ENCODE peak calls at places on chromosomes 6 and 20, in nine cellular contexts. One of them, this sample, is unnamed.

GRCh38 chr6:2857580-2858337 is 16.1 kb upstream of the SERPINB1 start:
- DNase-seq in GM20000: peak; percentile 81
- DNase-seq in stimulated activated naive CD8-positive, alpha-beta T cell treated with anti-CD3 and anti-CD28 coated beads, Interleukin-15, Interleukin-2, amounts not matched to agents 100 U/mL and 50 U/mL, for 24 hours: peak; percentile 86
- DNase-seq in anterior cingulate cortex: no peak
- DNase-seq in hippocampal formation: no peak
- DNase-seq in stimulated activated CD8-positive, alpha-beta memory T cell treated with anti-CD3 and anti-CD28 coated beads, Interleukin-7, amount 100 ng/mL, for 1 hour: peak; percentile 49
- DNase-seq in Caco-2: no peak
- DNase-seq in Daoy: peak; percentile 68
- DNase-seq in central memory CD4-positive, alpha-beta T cell: peak; percentile 66
- DNase-seq in this sample: no peak

GRCh38 chr6:142856607-142856856 is 88.4 kb downstream of the HIVEP2 start:
- DNase-seq in Daoy: no peak
- DNase-seq in anterior cingulate cortex: no peak
- DNase-seq in Caco-2: no peak
- DNase-seq in stimulated activated CD8-positive, alpha-beta memory T cell treated with anti-CD3 and anti-CD28 coated beads, Interleukin-7, amount 100 ng/mL, for 1 hour: no peak
- DNase-seq in GM20000: no peak
- DNase-seq in central memory CD4-positive, alpha-beta T cell: no peak
- DNase-seq in stimulated activated naive CD8-positive, alpha-beta T cell treated with anti-CD3 and anti-CD28 coated beads, Interleukin-15, Interleukin-2, amounts not matched to agents 100 U/mL and 50 U/mL, for 24 hours: no peak
- DNase-seq in hippocampal formation: no peak
- DNase-seq in this sample: no peak

GRCh38 chr20:17963114-17963897 is 5.3 kb downstream of the SNX5 start:
- DNase-seq in Daoy: no peak
- DNase-seq in stimulated activated CD8-positive, alpha-beta memory T cell treated with anti-CD3 and anti-CD28 coated beads, Interleukin-7, amount 100 ng/mL, for 1 hour: no peak
- DNase-seq in anterior cingulate cortex: no peak
- DNase-seq in GM20000: no peak
- DNase-seq in central memory CD4-positive, alpha-beta T cell: peak; percentile 12
- DNase-seq in stimulated activated naive CD8-positive, alpha-beta T cell treated with anti-CD3 and anti-CD28 coated beads, Interleukin-15, Interleukin-2, amounts not matched to agents 100 U/mL and 50 U/mL, for 24 hours: no peak
- DNase-seq in Caco-2: no peak
- DNase-seq in hippocampal formation: no peak
- DNase-seq in this sample: no peak

GRCh38 chr6:135837735-135838449 is 13.6 kb upstream of the PDE7B start:
- DNase-seq in central memory CD4-positive, alpha-beta T cell: no peak
- DNase-seq in Caco-2: no peak
- DNase-seq in GM20000: no peak
- DNase-seq in stimulated activated naive CD8-positive, alpha-beta T cell treated with anti-CD3 and anti-CD28 coated beads, Interleukin-15, Interleukin-2, amounts not matched to agents 100 U/mL and 50 U/mL, for 24 hours: no peak
- DNase-seq in Daoy: no peak
- DNase-seq in stimulated activated CD8-positive, alpha-beta memory T cell treated with anti-CD3 and anti-CD28 coated beads, Interleukin-7, amount 100 ng/mL, for 1 hour: no peak
- DNase-seq in anterior cingulate cortex: no peak
- DNase-seq in hippocampal formation: no peak
- DNase-seq in this sample: no peak

GRCh38 chr20:49909499-49910339 is 5.6 kb downstream of the SPATA2 start:
- DNase-seq in central memory CD4-positive, alpha-beta T cell: no peak
- DNase-seq in hippocampal formation: peak; percentile 23
- DNase-seq in Daoy: no peak
- DNase-seq in GM20000: no peak
- DNase-seq in stimulated activated naive CD8-positive, alpha-beta T cell treated with anti-CD3 and anti-CD28 coated beads, Interleukin-15, Interleukin-2, amounts not matched to agents 100 U/mL and 50 U/mL, for 24 hours: no peak
- DNase-seq in Caco-2: no peak
- DNase-seq in stimulated activated CD8-positive, alpha-beta memory T cell treated with anti-CD3 and anti-CD28 coated beads, Interleukin-7, amount 100 ng/mL, for 1 hour: no peak
- DNase-seq in anterior cingulate cortex: no peak
- DNase-seq in this sample: peak; percentile 55

GRCh38 chr6:41934278-41935189 is 7.1 kb downstream of the CCND3 start:
- DNase-seq in Caco-2: peak; percentile 54
- DNase-seq in GM20000: no peak
- DNase-seq in central memory CD4-positive, alpha-beta T cell: no peak
- DNase-seq in stimulated activated naive CD8-positive, alpha-beta T cell treated with anti-CD3 and anti-CD28 coated beads, Interleukin-15, Interleukin-2, amounts not matched to agents 100 U/mL and 50 U/mL, for 24 hours: no peak
- DNase-seq in Daoy: no peak
- DNase-seq in stimulated activated CD8-positive, alpha-beta memory T cell treated with anti-CD3 and anti-CD28 coated beads, Interleukin-7, amount 100 ng/mL, for 1 hour: no peak
- DNase-seq in anterior cingulate cortex: no peak
- DNase-seq in hippocampal formation: no peak
- DNase-seq in this sample: no peak

GRCh38 chr6:113944701-113945100 is 26.2 kb downstream of the HDAC2 start:
- DNase-seq in GM20000: no peak
- DNase-seq in Caco-2: no peak
- DNase-seq in stimulated activated naive CD8-positive, alpha-beta T cell treated with anti-CD3 and anti-CD28 coated beads, Interleukin-15, Interleukin-2, amounts not matched to agents 100 U/mL and 50 U/mL, for 24 hours: no peak
- DNase-seq in stimulated activated CD8-positive, alpha-beta memory T cell treated with anti-CD3 and anti-CD28 coated beads, Interleukin-7, amount 100 ng/mL, for 1 hour: no peak
- DNase-seq in hippocampal formation: no peak
- DNase-seq in Daoy: no peak
- DNase-seq in central memory CD4-positive, alpha-beta T cell: no peak
- DNase-seq in anterior cingulate cortex: no peak
- DNase-seq in this sample: no peak

GRCh38 chr6:158686791-158687381 is 37.0 kb downstream of the SYTL3 start:
- DNase-seq in stimulated activated CD8-positive, alpha-beta memory T cell treated with anti-CD3 and anti-CD28 coated beads, Interleukin-7, amount 100 ng/mL, for 1 hour: peak; percentile 10
- DNase-seq in hippocampal formation: no peak
- DNase-seq in stimulated activated naive CD8-positive, alpha-beta T cell treated with anti-CD3 and anti-CD28 coated beads, Interleukin-15, Interleukin-2, amounts not matched to agents 100 U/mL and 50 U/mL, for 24 hours: peak; percentile 42
- DNase-seq in GM20000: peak; percentile 54
- DNase-seq in Caco-2: no peak
- DNase-seq in Daoy: no peak
- DNase-seq in central memory CD4-positive, alpha-beta T cell: peak; percentile 90
- DNase-seq in anterior cingulate cortex: no peak
- DNase-seq in this sample: no peak

GRCh38 chr20:44215125-44215524 is 4.6 kb upstream of the OSER1 start:
- DNase-seq in hippocampal formation: peak; percentile 52
- DNase-seq in Daoy: peak; percentile 60
- DNase-seq in GM20000: peak; percentile 60
- DNase-seq in stimulated activated CD8-positive, alpha-beta memory T cell treated with anti-CD3 and anti-CD28 coated beads, Interleukin-7, amount 100 ng/mL, for 1 hour: no peak
- DNase-seq in anterior cingulate cortex: peak; percentile 43
- DNase-seq in stimulated activated naive CD8-positive, alpha-beta T cell treated with anti-CD3 and anti-CD28 coated beads, Interleukin-15, Interleukin-2, amounts not matched to agents 100 U/mL and 50 U/mL, for 24 hours: peak; percentile 80
- DNase-seq in central memory CD4-positive, alpha-beta T cell: peak; percentile 70
- DNase-seq in Caco-2: peak; percentile 90
- DNase-seq in this sample: peak; percentile 53

GRCh38 chr20:54557836-54558590 is 82.6 kb downstream of the DOK5 start:
- DNase-seq in central memory CD4-positive, alpha-beta T cell: no peak
- DNase-seq in anterior cingulate cortex: no peak
- DNase-seq in Daoy: no peak
- DNase-seq in stimulated activated naive CD8-positive, alpha-beta T cell treated with anti-CD3 and anti-CD28 coated beads, Interleukin-15, Interleukin-2, amounts not matched to agents 100 U/mL and 50 U/mL, for 24 hours: no peak
- DNase-seq in GM20000: no peak
- DNase-seq in hippocampal formation: no peak
- DNase-seq in Caco-2: no peak
- DNase-seq in stimulated activated CD8-positive, alpha-beta memory T cell treated with anti-CD3 and anti-CD28 coated beads, Interleukin-7, amount 100 ng/mL, for 1 hour: no peak
- DNase-seq in this sample: no peak

GRCh38 chr6:101458341-101458740 is 64.8 kb downstream of the GRIK2 start:
- DNase-seq in Caco-2: no peak
- DNase-seq in Daoy: no peak
- DNase-seq in hippocampal formation: no peak
- DNase-seq in stimulated activated CD8-positive, alpha-beta memory T cell treated with anti-CD3 and anti-CD28 coated beads, Interleukin-7, amount 100 ng/mL, for 1 hour: no peak
- DNase-seq in anterior cingulate cortex: no peak
- DNase-seq in GM20000: no peak
- DNase-seq in stimulated activated naive CD8-positive, alpha-beta T cell treated with anti-CD3 and anti-CD28 coated beads, Interleukin-15, Interleukin-2, amounts not matched to agents 100 U/mL and 50 U/mL, for 24 hours: no peak
- DNase-seq in central memory CD4-positive, alpha-beta T cell: no peak
- DNase-seq in this sample: no peak

GRCh38 chr20:41654884-41655283 is 36.7 kb upstream of the CHD6 start:
- DNase-seq in central memory CD4-positive, alpha-beta T cell: no peak
- DNase-seq in Caco-2: peak; percentile 67
- DNase-seq in hippocampal formation: no peak
- DNase-seq in GM20000: peak; percentile 24
- DNase-seq in Daoy: no peak
- DNase-seq in anterior cingulate cortex: no peak
- DNase-seq in stimulated activated CD8-positive, alpha-beta memory T cell treated with anti-CD3 and anti-CD28 coated beads, Interleukin-7, amount 100 ng/mL, for 1 hour: no peak
- DNase-seq in stimulated activated naive CD8-positive, alpha-beta T cell treated with anti-CD3 and anti-CD28 coated beads, Interleukin-15, Interleukin-2, amounts not matched to agents 100 U/mL and 50 U/mL, for 24 hours: no peak
- DNase-seq in this sample: no peak

GRCh38 chr20:23141016-23141415 is 54.9 kb upstream of the CD93 start:
- DNase-seq in central memory CD4-positive, alpha-beta T cell: no peak
- DNase-seq in Caco-2: peak; percentile 14
- DNase-seq in stimulated activated naive CD8-positive, alpha-beta T cell treated with anti-CD3 and anti-CD28 coated beads, Interleukin-15, Interleukin-2, amounts not matched to agents 100 U/mL and 50 U/mL, for 24 hours: no peak
- DNase-seq in anterior cingulate cortex: no peak
- DNase-seq in stimulated activated CD8-positive, alpha-beta memory T cell treated with anti-CD3 and anti-CD28 coated beads, Interleukin-7, amount 100 ng/mL, for 1 hour: no peak
- DNase-seq in GM20000: no peak
- DNase-seq in hippocampal formation: no peak
- DNase-seq in Daoy: no peak
- DNase-seq in this sample: no peak

GRCh38 chr20:2163757-2164156 is 62.1 kb downstream of the STK35 start:
- DNase-seq in central memory CD4-positive, alpha-beta T cell: no peak
- DNase-seq in stimulated activated CD8-positive, alpha-beta memory T cell treated with anti-CD3 and anti-CD28 coated beads, Interleukin-7, amount 100 ng/mL, for 1 hour: no peak
- DNase-seq in Caco-2: no peak
- DNase-seq in stimulated activated naive CD8-positive, alpha-beta T cell treated with anti-CD3 and anti-CD28 coated beads, Interleukin-15, Interleukin-2, amounts not matched to agents 100 U/mL and 50 U/mL, for 24 hours: no peak
- DNase-seq in anterior cingulate cortex: no peak
- DNase-seq in hippocampal formation: no peak
- DNase-seq in Daoy: no peak
- DNase-seq in GM20000: no peak
- DNase-seq in this sample: no peak

GRCh38 chr6:73394577-73395354 is at the start of gene DDX43:
- DNase-seq in Daoy: no peak
- DNase-seq in stimulated activated CD8-positive, alpha-beta memory T cell treated with anti-CD3 and anti-CD28 coated beads, Interleukin-7, amount 100 ng/mL, for 1 hour: no peak
- DNase-seq in anterior cingulate cortex: peak; percentile 9
- DNase-seq in stimulated activated naive CD8-positive, alpha-beta T cell treated with anti-CD3 and anti-CD28 coated beads, Interleukin-15, Interleukin-2, amounts not matched to agents 100 U/mL and 50 U/mL, for 24 hours: peak; percentile 35
- DNase-seq in Caco-2: no peak
- DNase-seq in central memory CD4-positive, alpha-beta T cell: peak; percentile 34
- DNase-seq in GM20000: no peak
- DNase-seq in hippocampal formation: no peak
- DNase-seq in this sample: peak; percentile 10

GRCh38 chr6:137923866-137924616 is 57.0 kb downstream of the TNFAIP3 start:
- DNase-seq in stimulated activated CD8-positive, alpha-beta memory T cell treated with anti-CD3 and anti-CD28 coated beads, Interleukin-7, amount 100 ng/mL, for 1 hour: no peak
- DNase-seq in Caco-2: peak; percentile 73
- DNase-seq in Daoy: no peak
- DNase-seq in anterior cingulate cortex: no peak
- DNase-seq in GM20000: no peak
- DNase-seq in central memory CD4-positive, alpha-beta T cell: no peak
- DNase-seq in stimulated activated naive CD8-positive, alpha-beta T cell treated with anti-CD3 and anti-CD28 coated beads, Interleukin-15, Interleukin-2, amounts not matched to agents 100 U/mL and 50 U/mL, for 24 hours: no peak
- DNase-seq in hippocampal formation: no peak
- DNase-seq in this sample: no peak

GRCh38 chr6:164114656-164115055 is 700.1 kb downstream of the QKI start:
- DNase-seq in stimulated activated CD8-positive, alpha-beta memory T cell treated with anti-CD3 and anti-CD28 coated beads, Interleukin-7, amount 100 ng/mL, for 1 hour: no peak
- DNase-seq in central memory CD4-positive, alpha-beta T cell: no peak
- DNase-seq in Daoy: no peak
- DNase-seq in Caco-2: no peak
- DNase-seq in GM20000: no peak
- DNase-seq in anterior cingulate cortex: no peak
- DNase-seq in stimulated activated naive CD8-positive, alpha-beta T cell treated with anti-CD3 and anti-CD28 coated beads, Interleukin-15, Interleukin-2, amounts not matched to agents 100 U/mL and 50 U/mL, for 24 hours: no peak
- DNase-seq in hippocampal formation: no peak
- DNase-seq in this sample: no peak

This sample was measured in prostate gland.